ENCODE peak calls at places on chromosomes 5 and 9, in four cellular contexts. F, Y, I and S are unnamed samples.
A peak's percentile ranks its signal among the peaks of the same experiment; 100 is the strongest.

GRCh38 chr5:14706615-14707021 is 42.1 kb downstream of the OTULIN start:
- ATAC-seq in F (no peak), Y (peak; percentile 96), I (no peak), S (peak; percentile 95)

GRCh38 chr5:178576591-178577351 is 13.4 kb downstream of the COL23A1 start:
- ATAC-seq in F (peak; percentile 57), Y (no peak), I (peak; percentile 31), S (no peak)

GRCh38 chr9:99244300-99245260 is 22.5 kb downstream of the SEC61B start:
- ATAC-seq in F (no peak), Y (peak; percentile 58), I (no peak), S (peak; percentile 29)

GRCh38 chr5:40823459-40823858 is 11.6 kb downstream of the RPL37 start:
- ATAC-seq in F (no peak), Y (peak; percentile 23), I (peak; percentile 42), S (peak; percentile 16)

GRCh38 chr5:132063090-132063911 is 2.8 kb downstream of the IL3 start:
- ATAC-seq in F (peak; percentile 71), Y (peak; percentile 56), I (peak; percentile 88), S (peak; percentile 62)

GRCh38 chr9:69579749-69580581 is 92.2 kb downstream of the APBA1 start:
- ATAC-seq in F (no peak), Y (no peak), I (peak; percentile 87), S (no peak)

GRCh38 chr5:78765756-78766411 is 117.3 kb upstream of the LHFPL2 start:
- ATAC-seq in F (no peak), Y (no peak), I (no peak), S (no peak)

GRCh38 chr5:119031047-119031886 is 39.6 kb upstream of the DMXL1 start:
- ATAC-seq in F (no peak), Y (peak; percentile 78), I (no peak), S (peak; percentile 86)

GRCh38 chr5:56827923-56828322 is 12.6 kb downstream of the MAP3K1 start:
- ATAC-seq in F (no peak), Y (no peak), I (no peak), S (no peak)